ENCODE peak calls at places on chromosomes 3 and 15, in nine cellular contexts. Z, W, Q, Y, D, N, K, V and A are unnamed samples.

GRCh38 chr3:128173849-128174248 is 20.6 kb downstream of the EEFSEC start:
- DNase-seq in V (no peak), Q (no peak), Z (no peak), W (no peak), D (no peak), N (no peak), Y (no peak), K (no peak), A (no peak)

GRCh38 chr15:32042269-32042996 is 12.1 kb downstream of the CHRNA7 start:
- DNase-seq in N (no peak), K (peak), Y (no peak), Q (no peak), W (no peak), V (no peak), D (no peak), Z (no peak), A (no peak)

GRCh38 chr3:44223274-44223673 is 18.4 kb upstream of the TOPAZ1 start:
- DNase-seq in K (no peak), Y (no peak), Z (no peak), Q (no peak), W (no peak), D (no peak), V (no peak), N (no peak), A (no peak)

GRCh38 chr3:179688847-179689246 is 36.0 kb downstream of the USP13 start:
- DNase-seq in Z (no peak), W (no peak), Q (no peak), V (no peak), D (no peak), Y (no peak), N (no peak), K (no peak), A (no peak)

GRCh38 chr3:105606052-105606451 is 239.3 kb downstream of the ALCAM start:
- DNase-seq in V (no peak), W (no peak), K (no peak), Z (no peak), Y (no peak), N (no peak), D (no peak), Q (no peak), A (no peak)

GRCh38 chr3:128578346-128578745 is 72.3 kb downstream of the RPN1 start:
- DNase-seq in Y (no peak), D (no peak), Z (no peak), K (no peak), Q (no peak), V (no peak), N (no peak), W (no peak), A (no peak)

GRCh38 chr3:187743195-187744141 is 1.8 kb downstream of the BCL6 start:
- DNase-seq in N (peak), Z (peak), V (peak), K (peak), Q (peak), Y (no peak), W (no peak), D (peak), A (no peak)

GRCh38 chr3:144843099-144843498 is 871.5 kb downstream of the DIPK2A start:
- DNase-seq in W (no peak), Z (no peak), N (no peak), K (no peak), Y (no peak), V (no peak), Q (no peak), D (no peak), A (no peak)

GRCh38 chr3:126742057-126742456 is 38.0 kb downstream of the CHCHD6 start:
- DNase-seq in D (no peak), Y (no peak), V (no peak), Q (no peak), Z (no peak), W (no peak), N (no peak), K (no peak), A (no peak)

GRCh38 chr15:36415643-36416042 is 163.8 kb upstream of the CDIN1 start:
- DNase-seq in V (no peak), Y (no peak), D (no peak), Z (no peak), Q (no peak), W (no peak), N (no peak), K (no peak), A (no peak)

GRCh38 chr3:28286595-28286994 is 45.2 kb downstream of the CMC1 start:
- DNase-seq in N (peak), W (no peak), Z (no peak), D (no peak), V (no peak), Q (no peak), Y (no peak), K (peak), A (no peak)

GRCh38 chr3:125006190-125006855 is 49.5 kb downstream of the HEG1 start:
- DNase-seq in V (no peak), Z (no peak), W (no peak), N (peak), Y (no peak), D (no peak), K (no peak), Q (no peak), A (no peak)

GRCh38 chr3:172065967-172066762 is 26.8 kb downstream of the FNDC3B start:
- DNase-seq in K (no peak), V (no peak), N (no peak), W (no peak), D (no peak), Z (no peak), Y (no peak), Q (no peak), A (no peak)